ENCODE peak calls at places on chromosomes 3 and 15, in ten cellular contexts. One of them, this sample, is unnamed.

GRCh38 chr15:49827311-49827710 is 206.5 kb downstream of the DTWD1 start:
- DNase-seq in HTR-8/SVneo: no peak
- DNase-seq in occipital lobe: no peak
- DNase-seq in omental fat pad: no peak
- DNase-seq in AML-193: no peak
- DNase-seq in NCI-H226: no peak
- DNase-seq in stimulated activated CD4-positive, alpha-beta T cell treated with anti-CD3 and anti-CD28 coated beads, Interleukin-1b, Interleukin-23, amount 100 ng/mL, for 24 hours: no peak
- DNase-seq in endothelial cell: no peak
- DNase-seq in stimulated activated CD8-positive, alpha-beta memory T cell treated with anti-CD3 and anti-CD28 coated beads, Interleukin-15, amount 100 ng/mL, for 48 hours: no peak
- DNase-seq in foreskin fibroblast: no peak
- DNase-seq in this sample: no peak

GRCh38 chr3:180684807-180685206 is 5.5 kb upstream of the CCDC39 start:
- DNase-seq in HTR-8/SVneo: no peak
- DNase-seq in occipital lobe: no peak
- DNase-seq in omental fat pad: no peak
- DNase-seq in AML-193: no peak
- DNase-seq in NCI-H226: no peak
- DNase-seq in stimulated activated CD4-positive, alpha-beta T cell treated with anti-CD3 and anti-CD28 coated beads, Interleukin-1b, Interleukin-23, amount 100 ng/mL, for 24 hours: no peak
- DNase-seq in endothelial cell: no peak
- DNase-seq in stimulated activated CD8-positive, alpha-beta memory T cell treated with anti-CD3 and anti-CD28 coated beads, Interleukin-15, amount 100 ng/mL, for 48 hours: no peak
- DNase-seq in foreskin fibroblast: no peak
- DNase-seq in this sample: no peak

GRCh38 chr3:144456041-144456440 is 484.4 kb downstream of the DIPK2A start:
- DNase-seq in HTR-8/SVneo: no peak
- DNase-seq in occipital lobe: no peak
- DNase-seq in omental fat pad: no peak
- DNase-seq in AML-193: no peak
- DNase-seq in NCI-H226: no peak
- DNase-seq in stimulated activated CD4-positive, alpha-beta T cell treated with anti-CD3 and anti-CD28 coated beads, Interleukin-1b, Interleukin-23, amount 100 ng/mL, for 24 hours: no peak
- DNase-seq in endothelial cell: no peak
- DNase-seq in stimulated activated CD8-positive, alpha-beta memory T cell treated with anti-CD3 and anti-CD28 coated beads, Interleukin-15, amount 100 ng/mL, for 48 hours: no peak
- DNase-seq in foreskin fibroblast: no peak
- DNase-seq in this sample: no peak

GRCh38 chr15:89745131-89745530 is 5.9 kb downstream of the MESP1 start:
- DNase-seq in HTR-8/SVneo: no peak
- DNase-seq in occipital lobe: no peak
- DNase-seq in omental fat pad: no peak
- DNase-seq in AML-193: no peak
- DNase-seq in NCI-H226: no peak
- DNase-seq in stimulated activated CD4-positive, alpha-beta T cell treated with anti-CD3 and anti-CD28 coated beads, Interleukin-1b, Interleukin-23, amount 100 ng/mL, for 24 hours: no peak
- DNase-seq in endothelial cell: no peak
- DNase-seq in stimulated activated CD8-positive, alpha-beta memory T cell treated with anti-CD3 and anti-CD28 coated beads, Interleukin-15, amount 100 ng/mL, for 48 hours: no peak
- DNase-seq in foreskin fibroblast: no peak
- DNase-seq in this sample: no peak

GRCh38 chr3:171494457-171495109 is 34.4 kb upstream of the TNIK start:
- DNase-seq in HTR-8/SVneo: no peak
- DNase-seq in occipital lobe: no peak
- DNase-seq in omental fat pad: no peak
- DNase-seq in AML-193: no peak
- DNase-seq in NCI-H226: no peak
- DNase-seq in stimulated activated CD4-positive, alpha-beta T cell treated with anti-CD3 and anti-CD28 coated beads, Interleukin-1b, Interleukin-23, amount 100 ng/mL, for 24 hours: no peak
- DNase-seq in endothelial cell: no peak
- DNase-seq in stimulated activated CD8-positive, alpha-beta memory T cell treated with anti-CD3 and anti-CD28 coated beads, Interleukin-15, amount 100 ng/mL, for 48 hours: no peak
- DNase-seq in foreskin fibroblast: no peak
- DNase-seq in this sample: no peak

GRCh38 chr15:67746022-67746421 is 79.3 kb upstream of the SKOR1 start:
- DNase-seq in HTR-8/SVneo: no peak
- DNase-seq in occipital lobe: no peak
- DNase-seq in omental fat pad: no peak
- DNase-seq in AML-193: peak
- DNase-seq in NCI-H226: peak
- DNase-seq in stimulated activated CD4-positive, alpha-beta T cell treated with anti-CD3 and anti-CD28 coated beads, Interleukin-1b, Interleukin-23, amount 100 ng/mL, for 24 hours: no peak
- DNase-seq in endothelial cell: no peak
- DNase-seq in stimulated activated CD8-positive, alpha-beta memory T cell treated with anti-CD3 and anti-CD28 coated beads, Interleukin-15, amount 100 ng/mL, for 48 hours: no peak
- DNase-seq in foreskin fibroblast: peak
- DNase-seq in this sample: no peak

GRCh38 chr15:33737687-33738606 is 230.3 kb upstream of the CHRM5 start:
- DNase-seq in HTR-8/SVneo: peak
- DNase-seq in occipital lobe: peak
- DNase-seq in omental fat pad: no peak
- DNase-seq in AML-193: peak
- DNase-seq in NCI-H226: no peak
- DNase-seq in stimulated activated CD4-positive, alpha-beta T cell treated with anti-CD3 and anti-CD28 coated beads, Interleukin-1b, Interleukin-23, amount 100 ng/mL, for 24 hours: no peak
- DNase-seq in endothelial cell: peak
- DNase-seq in stimulated activated CD8-positive, alpha-beta memory T cell treated with anti-CD3 and anti-CD28 coated beads, Interleukin-15, amount 100 ng/mL, for 48 hours: no peak
- DNase-seq in foreskin fibroblast: peak
- DNase-seq in this sample: peak

GRCh38 chr3:39639344-39640236 is 169.8 kb upstream of the MYRIP start:
- DNase-seq in HTR-8/SVneo: peak
- DNase-seq in occipital lobe: no peak
- DNase-seq in omental fat pad: no peak
- DNase-seq in AML-193: peak
- DNase-seq in NCI-H226: peak
- DNase-seq in stimulated activated CD4-positive, alpha-beta T cell treated with anti-CD3 and anti-CD28 coated beads, Interleukin-1b, Interleukin-23, amount 100 ng/mL, for 24 hours: no peak
- DNase-seq in endothelial cell: no peak
- DNase-seq in stimulated activated CD8-positive, alpha-beta memory T cell treated with anti-CD3 and anti-CD28 coated beads, Interleukin-15, amount 100 ng/mL, for 48 hours: no peak
- DNase-seq in foreskin fibroblast: peak
- DNase-seq in this sample: no peak

GRCh38 chr3:42819351-42819965 is 10.2 kb downstream of the ACKR2 start:
- DNase-seq in HTR-8/SVneo: no peak
- DNase-seq in occipital lobe: no peak
- DNase-seq in omental fat pad: no peak
- DNase-seq in AML-193: no peak
- DNase-seq in NCI-H226: no peak
- DNase-seq in stimulated activated CD4-positive, alpha-beta T cell treated with anti-CD3 and anti-CD28 coated beads, Interleukin-1b, Interleukin-23, amount 100 ng/mL, for 24 hours: no peak
- DNase-seq in endothelial cell: peak
- DNase-seq in stimulated activated CD8-positive, alpha-beta memory T cell treated with anti-CD3 and anti-CD28 coated beads, Interleukin-15, amount 100 ng/mL, for 48 hours: no peak
- DNase-seq in foreskin fibroblast: peak
- DNase-seq in this sample: no peak

GRCh38 chr3:149401215-149401925 is 23.9 kb upstream of the TM4SF1 start:
- DNase-seq in HTR-8/SVneo: no peak
- DNase-seq in occipital lobe: no peak
- DNase-seq in omental fat pad: no peak
- DNase-seq in AML-193: no peak
- DNase-seq in NCI-H226: peak
- DNase-seq in stimulated activated CD4-positive, alpha-beta T cell treated with anti-CD3 and anti-CD28 coated beads, Interleukin-1b, Interleukin-23, amount 100 ng/mL, for 24 hours: no peak
- DNase-seq in endothelial cell: no peak
- DNase-seq in stimulated activated CD8-positive, alpha-beta memory T cell treated with anti-CD3 and anti-CD28 coated beads, Interleukin-15, amount 100 ng/mL, for 48 hours: no peak
- DNase-seq in foreskin fibroblast: peak
- DNase-seq in this sample: no peak

GRCh38 chr3:64058592-64058991 is 35.3 kb upstream of the PSMD6 start:
- DNase-seq in HTR-8/SVneo: no peak
- DNase-seq in occipital lobe: no peak
- DNase-seq in omental fat pad: no peak
- DNase-seq in AML-193: no peak
- DNase-seq in NCI-H226: no peak
- DNase-seq in stimulated activated CD4-positive, alpha-beta T cell treated with anti-CD3 and anti-CD28 coated beads, Interleukin-1b, Interleukin-23, amount 100 ng/mL, for 24 hours: no peak
- DNase-seq in endothelial cell: no peak
- DNase-seq in stimulated activated CD8-positive, alpha-beta memory T cell treated with anti-CD3 and anti-CD28 coated beads, Interleukin-15, amount 100 ng/mL, for 48 hours: no peak
- DNase-seq in foreskin fibroblast: no peak
- DNase-seq in this sample: no peak

GRCh38 chr15:76973362-76973743 is 21.6 kb upstream of the PSTPIP1 start:
- DNase-seq in HTR-8/SVneo: peak
- DNase-seq in occipital lobe: no peak
- DNase-seq in omental fat pad: no peak
- DNase-seq in AML-193: peak
- DNase-seq in NCI-H226: peak
- DNase-seq in stimulated activated CD4-positive, alpha-beta T cell treated with anti-CD3 and anti-CD28 coated beads, Interleukin-1b, Interleukin-23, amount 100 ng/mL, for 24 hours: no peak
- DNase-seq in endothelial cell: peak
- DNase-seq in stimulated activated CD8-positive, alpha-beta memory T cell treated with anti-CD3 and anti-CD28 coated beads, Interleukin-15, amount 100 ng/mL, for 48 hours: peak
- DNase-seq in foreskin fibroblast: no peak
- DNase-seq in this sample: peak

GRCh38 chr15:97680606-97681220 is 279.8 kb upstream of the ARRDC4 start:
- DNase-seq in HTR-8/SVneo: no peak
- DNase-seq in occipital lobe: no peak
- DNase-seq in omental fat pad: no peak
- DNase-seq in AML-193: no peak
- DNase-seq in NCI-H226: no peak
- DNase-seq in stimulated activated CD4-positive, alpha-beta T cell treated with anti-CD3 and anti-CD28 coated beads, Interleukin-1b, Interleukin-23, amount 100 ng/mL, for 24 hours: no peak
- DNase-seq in endothelial cell: no peak
- DNase-seq in stimulated activated CD8-positive, alpha-beta memory T cell treated with anti-CD3 and anti-CD28 coated beads, Interleukin-15, amount 100 ng/mL, for 48 hours: no peak
- DNase-seq in foreskin fibroblast: no peak
- DNase-seq in this sample: no peak

GRCh38 chr3:156433138-156433537 is 121.8 kb downstream of the SSR3 start:
- DNase-seq in HTR-8/SVneo: no peak
- DNase-seq in occipital lobe: no peak
- DNase-seq in omental fat pad: no peak
- DNase-seq in AML-193: no peak
- DNase-seq in NCI-H226: peak
- DNase-seq in stimulated activated CD4-positive, alpha-beta T cell treated with anti-CD3 and anti-CD28 coated beads, Interleukin-1b, Interleukin-23, amount 100 ng/mL, for 24 hours: no peak
- DNase-seq in endothelial cell: no peak
- DNase-seq in stimulated activated CD8-positive, alpha-beta memory T cell treated with anti-CD3 and anti-CD28 coated beads, Interleukin-15, amount 100 ng/mL, for 48 hours: no peak
- DNase-seq in foreskin fibroblast: no peak
- DNase-seq in this sample: no peak

GRCh38 chr3:134028486-134029255 is 1.1 kb downstream of the SLCO2A1 start:
- DNase-seq in HTR-8/SVneo: no peak
- DNase-seq in occipital lobe: no peak
- DNase-seq in omental fat pad: no peak
- DNase-seq in AML-193: no peak
- DNase-seq in NCI-H226: no peak
- DNase-seq in stimulated activated CD4-positive, alpha-beta T cell treated with anti-CD3 and anti-CD28 coated beads, Interleukin-1b, Interleukin-23, amount 100 ng/mL, for 24 hours: no peak
- DNase-seq in endothelial cell: no peak
- DNase-seq in stimulated activated CD8-positive, alpha-beta memory T cell treated with anti-CD3 and anti-CD28 coated beads, Interleukin-15, amount 100 ng/mL, for 48 hours: no peak
- DNase-seq in foreskin fibroblast: no peak
- DNase-seq in this sample: no peak

GRCh38 chr15:35458176-35458856 is 87.6 kb downstream of the DPH6 start:
- DNase-seq in HTR-8/SVneo: no peak
- DNase-seq in occipital lobe: no peak
- DNase-seq in omental fat pad: no peak
- DNase-seq in AML-193: no peak
- DNase-seq in NCI-H226: no peak
- DNase-seq in stimulated activated CD4-positive, alpha-beta T cell treated with anti-CD3 and anti-CD28 coated beads, Interleukin-1b, Interleukin-23, amount 100 ng/mL, for 24 hours: no peak
- DNase-seq in endothelial cell: no peak
- DNase-seq in stimulated activated CD8-positive, alpha-beta memory T cell treated with anti-CD3 and anti-CD28 coated beads, Interleukin-15, amount 100 ng/mL, for 48 hours: no peak
- DNase-seq in foreskin fibroblast: peak
- DNase-seq in this sample: no peak

GRCh38 chr3:117665311-117665710 is 955.7 kb downstream of the TUSC7 start:
- DNase-seq in HTR-8/SVneo: no peak
- DNase-seq in occipital lobe: peak
- DNase-seq in omental fat pad: no peak
- DNase-seq in AML-193: no peak
- DNase-seq in NCI-H226: no peak
- DNase-seq in stimulated activated CD4-positive, alpha-beta T cell treated with anti-CD3 and anti-CD28 coated beads, Interleukin-1b, Interleukin-23, amount 100 ng/mL, for 24 hours: no peak
- DNase-seq in endothelial cell: no peak
- DNase-seq in stimulated activated CD8-positive, alpha-beta memory T cell treated with anti-CD3 and anti-CD28 coated beads, Interleukin-15, amount 100 ng/mL, for 48 hours: no peak
- DNase-seq in foreskin fibroblast: no peak
- DNase-seq in this sample: peak

GRCh38 chr3:67624078-67624477 is 30.3 kb downstream of the SUCLG2 start:
- DNase-seq in HTR-8/SVneo: no peak
- DNase-seq in occipital lobe: no peak
- DNase-seq in omental fat pad: no peak
- DNase-seq in AML-193: no peak
- DNase-seq in NCI-H226: no peak
- DNase-seq in stimulated activated CD4-positive, alpha-beta T cell treated with anti-CD3 and anti-CD28 coated beads, Interleukin-1b, Interleukin-23, amount 100 ng/mL, for 24 hours: no peak
- DNase-seq in endothelial cell: no peak
- DNase-seq in stimulated activated CD8-positive, alpha-beta memory T cell treated with anti-CD3 and anti-CD28 coated beads, Interleukin-15, amount 100 ng/mL, for 48 hours: no peak
- DNase-seq in foreskin fibroblast: no peak
- DNase-seq in this sample: no peak

GRCh38 chr15:100373037-100373896 is 31.5 kb upstream of the ADAMTS17 start:
- DNase-seq in HTR-8/SVneo: no peak
- DNase-seq in occipital lobe: no peak
- DNase-seq in omental fat pad: no peak
- DNase-seq in AML-193: no peak
- DNase-seq in NCI-H226: no peak
- DNase-seq in stimulated activated CD4-positive, alpha-beta T cell treated with anti-CD3 and anti-CD28 coated beads, Interleukin-1b, Interleukin-23, amount 100 ng/mL, for 24 hours: no peak
- DNase-seq in endothelial cell: peak
- DNase-seq in stimulated activated CD8-positive, alpha-beta memory T cell treated with anti-CD3 and anti-CD28 coated beads, Interleukin-15, amount 100 ng/mL, for 48 hours: no peak
- DNase-seq in foreskin fibroblast: no peak
- DNase-seq in this sample: no peak

GRCh38 chr3:65445573-65446204 is 593.0 kb downstream of the MAGI1 start:
- DNase-seq in HTR-8/SVneo: no peak
- DNase-seq in occipital lobe: no peak
- DNase-seq in omental fat pad: no peak
- DNase-seq in AML-193: no peak
- DNase-seq in NCI-H226: no peak
- DNase-seq in stimulated activated CD4-positive, alpha-beta T cell treated with anti-CD3 and anti-CD28 coated beads, Interleukin-1b, Interleukin-23, amount 100 ng/mL, for 24 hours: no peak
- DNase-seq in endothelial cell: no peak
- DNase-seq in stimulated activated CD8-positive, alpha-beta memory T cell treated with anti-CD3 and anti-CD28 coated beads, Interleukin-15, amount 100 ng/mL, for 48 hours: no peak
- DNase-seq in foreskin fibroblast: no peak
- DNase-seq in this sample: no peak

GRCh38 chr3:48186993-48187578 is 1.1 kb downstream of the CDC25A start:
- DNase-seq in HTR-8/SVneo: no peak
- DNase-seq in occipital lobe: no peak
- DNase-seq in omental fat pad: no peak
- DNase-seq in AML-193: no peak
- DNase-seq in NCI-H226: no peak
- DNase-seq in stimulated activated CD4-positive, alpha-beta T cell treated with anti-CD3 and anti-CD28 coated beads, Interleukin-1b, Interleukin-23, amount 100 ng/mL, for 24 hours: no peak
- DNase-seq in endothelial cell: no peak
- DNase-seq in stimulated activated CD8-positive, alpha-beta memory T cell treated with anti-CD3 and anti-CD28 coated beads, Interleukin-15, amount 100 ng/mL, for 48 hours: no peak
- DNase-seq in foreskin fibroblast: peak
- DNase-seq in this sample: no peak

GRCh38 chr3:71591106-71591505 is 7.6 kb upstream of the FOXP1 start:
- DNase-seq in HTR-8/SVneo: no peak
- DNase-seq in occipital lobe: no peak
- DNase-seq in omental fat pad: no peak
- DNase-seq in AML-193: no peak
- DNase-seq in NCI-H226: no peak
- DNase-seq in stimulated activated CD4-positive, alpha-beta T cell treated with anti-CD3 and anti-CD28 coated beads, Interleukin-1b, Interleukin-23, amount 100 ng/mL, for 24 hours: no peak
- DNase-seq in endothelial cell: no peak
- DNase-seq in stimulated activated CD8-positive, alpha-beta memory T cell treated with anti-CD3 and anti-CD28 coated beads, Interleukin-15, amount 100 ng/mL, for 48 hours: no peak
- DNase-seq in foreskin fibroblast: no peak
- DNase-seq in this sample: no peak

GRCh38 chr3:10703875-10704274 is 112.2 kb upstream of the SLC6A11 start:
- DNase-seq in HTR-8/SVneo: peak
- DNase-seq in occipital lobe: no peak
- DNase-seq in omental fat pad: no peak
- DNase-seq in AML-193: peak
- DNase-seq in NCI-H226: no peak
- DNase-seq in stimulated activated CD4-positive, alpha-beta T cell treated with anti-CD3 and anti-CD28 coated beads, Interleukin-1b, Interleukin-23, amount 100 ng/mL, for 24 hours: no peak
- DNase-seq in endothelial cell: peak
- DNase-seq in stimulated activated CD8-positive, alpha-beta memory T cell treated with anti-CD3 and anti-CD28 coated beads, Interleukin-15, amount 100 ng/mL, for 48 hours: no peak
- DNase-seq in foreskin fibroblast: peak
- DNase-seq in this sample: no peak

GRCh38 chr3:10428393-10429091 is 76.8 kb downstream of the ATP2B2 start:
- DNase-seq in HTR-8/SVneo: no peak
- DNase-seq in occipital lobe: no peak
- DNase-seq in omental fat pad: no peak
- DNase-seq in AML-193: no peak
- DNase-seq in NCI-H226: no peak
- DNase-seq in stimulated activated CD4-positive, alpha-beta T cell treated with anti-CD3 and anti-CD28 coated beads, Interleukin-1b, Interleukin-23, amount 100 ng/mL, for 24 hours: no peak
- DNase-seq in endothelial cell: no peak
- DNase-seq in stimulated activated CD8-positive, alpha-beta memory T cell treated with anti-CD3 and anti-CD28 coated beads, Interleukin-15, amount 100 ng/mL, for 48 hours: no peak
- DNase-seq in foreskin fibroblast: no peak
- DNase-seq in this sample: no peak

GRCh38 chr3:126781889-126782491 is 78.0 kb downstream of the CHCHD6 start:
- DNase-seq in HTR-8/SVneo: no peak
- DNase-seq in occipital lobe: no peak
- DNase-seq in omental fat pad: no peak
- DNase-seq in AML-193: no peak
- DNase-seq in NCI-H226: peak
- DNase-seq in stimulated activated CD4-positive, alpha-beta T cell treated with anti-CD3 and anti-CD28 coated beads, Interleukin-1b, Interleukin-23, amount 100 ng/mL, for 24 hours: no peak
- DNase-seq in endothelial cell: no peak
- DNase-seq in stimulated activated CD8-positive, alpha-beta memory T cell treated with anti-CD3 and anti-CD28 coated beads, Interleukin-15, amount 100 ng/mL, for 48 hours: no peak
- DNase-seq in foreskin fibroblast: peak
- DNase-seq in this sample: no peak

GRCh38 chr3:194487289-194488006 is 646 bp upstream of the ATP13A3 start:
- DNase-seq in HTR-8/SVneo: no peak
- DNase-seq in occipital lobe: no peak
- DNase-seq in omental fat pad: peak
- DNase-seq in AML-193: peak
- DNase-seq in NCI-H226: peak
- DNase-seq in stimulated activated CD4-positive, alpha-beta T cell treated with anti-CD3 and anti-CD28 coated beads, Interleukin-1b, Interleukin-23, amount 100 ng/mL, for 24 hours: peak
- DNase-seq in endothelial cell: peak
- DNase-seq in stimulated activated CD8-positive, alpha-beta memory T cell treated with anti-CD3 and anti-CD28 coated beads, Interleukin-15, amount 100 ng/mL, for 48 hours: no peak
- DNase-seq in foreskin fibroblast: peak
- DNase-seq in this sample: peak

This sample was measured in posterior cingulate gyrus.